ENCODE peak calls at places on chromosomes 1 and 21, in four cellular contexts. One of them, this sample, is unnamed.

GRCh38 chr1:36083635-36084501 is at the start of gene TEKT2:
- DNase-seq in A549: no peak
- DNase-seq in nephron progenitor cell: peak; percentile 86
- DNase-seq in EL: peak; percentile 29
- DNase-seq in this sample: no peak

GRCh38 chr1:247443641-247444040 is 14.3 kb downstream of the OR2B11 start:
- DNase-seq in A549: no peak
- DNase-seq in nephron progenitor cell: no peak
- DNase-seq in EL: no peak
- DNase-seq in this sample: no peak

GRCh38 chr1:161021168-161021958 is 411 bp upstream of the F11R start:
- DNase-seq in A549: peak; percentile 99
- DNase-seq in nephron progenitor cell: peak; percentile 82
- DNase-seq in EL: peak; percentile 58
- DNase-seq in this sample: peak; percentile 39

GRCh38 chr1:39409055-39409816 is 82.2 kb upstream of the BMP8A start:
- DNase-seq in A549: no peak
- DNase-seq in nephron progenitor cell: peak; percentile 60
- DNase-seq in EL: peak; percentile 79
- DNase-seq in this sample: no peak

GRCh38 chr1:109391161-109391556 is 6.6 kb downstream of the SORT1 start:
- DNase-seq in A549: no peak
- DNase-seq in nephron progenitor cell: no peak
- DNase-seq in EL: peak; percentile 37
- DNase-seq in this sample: peak; percentile 32

GRCh38 chr1:153488731-153489130 is 28.3 kb upstream of the S100A7 start:
- DNase-seq in A549: no peak
- DNase-seq in nephron progenitor cell: no peak
- DNase-seq in EL: peak; percentile 78
- DNase-seq in this sample: peak; percentile 83

GRCh38 chr21:45596704-45597318 is 46.7 kb upstream of the PCBP3 start:
- DNase-seq in A549: peak; percentile 74
- DNase-seq in nephron progenitor cell: peak; percentile 86
- DNase-seq in EL: peak; percentile 46
- DNase-seq in this sample: no peak

GRCh38 chr1:56017336-56017735 is 562.0 kb downstream of the PLPP3 start:
- DNase-seq in A549: no peak
- DNase-seq in nephron progenitor cell: no peak
- DNase-seq in EL: no peak
- DNase-seq in this sample: peak; percentile 35

GRCh38 chr1:19942088-19942487 is 18.7 kb upstream of the PLA2G2E start:
- DNase-seq in A549: no peak
- DNase-seq in nephron progenitor cell: no peak
- DNase-seq in EL: no peak
- DNase-seq in this sample: no peak

GRCh38 chr1:119582801-119583200 is 65.3 kb downstream of the ZNF697 start:
- DNase-seq in A549: peak; percentile 8
- DNase-seq in nephron progenitor cell: peak; percentile 49
- DNase-seq in EL: peak; percentile 62
- DNase-seq in this sample: peak; percentile 35

GRCh38 chr1:22288593-22289241 is 145.8 kb upstream of the WNT4 start:
- DNase-seq in A549: no peak
- DNase-seq in nephron progenitor cell: no peak
- DNase-seq in EL: peak; percentile 69
- DNase-seq in this sample: no peak

GRCh38 chr1:57934745-57935144 is 510.9 kb upstream of the DAB1 start:
- DNase-seq in A549: no peak
- DNase-seq in nephron progenitor cell: no peak
- DNase-seq in EL: no peak
- DNase-seq in this sample: no peak

GRCh38 chr1:150258275-150258666 is 697 bp downstream of the CA14 start:
- DNase-seq in A549: no peak
- DNase-seq in nephron progenitor cell: no peak
- DNase-seq in EL: no peak
- DNase-seq in this sample: no peak

GRCh38 chr1:116311756-116312691 is 61.0 kb upstream of the ATP1A1 start:
- DNase-seq in A549: no peak
- DNase-seq in nephron progenitor cell: no peak
- DNase-seq in EL: no peak
- DNase-seq in this sample: no peak

GRCh38 chr21:34202553-34203332 is 129.4 kb downstream of the MRPS6 start:
- DNase-seq in A549: no peak
- DNase-seq in nephron progenitor cell: peak; percentile 68
- DNase-seq in EL: no peak
- DNase-seq in this sample: no peak

GRCh38 chr1:89309828-89310227 is 37.2 kb upstream of the GBP5 start:
- DNase-seq in A549: no peak
- DNase-seq in nephron progenitor cell: no peak
- DNase-seq in EL: no peak
- DNase-seq in this sample: no peak

GRCh38 chr1:219329606-219330005 is 155.9 kb downstream of the LYPLAL1 start:
- DNase-seq in A549: no peak
- DNase-seq in nephron progenitor cell: no peak
- DNase-seq in EL: peak; percentile 76
- DNase-seq in this sample: peak; percentile 89

GRCh38 chr1:213287987-213288386 is 236.9 kb downstream of the RPS6KC1 start:
- DNase-seq in A549: no peak
- DNase-seq in nephron progenitor cell: no peak
- DNase-seq in EL: no peak
- DNase-seq in this sample: no peak

GRCh38 chr21:20315044-20315443 is 683.2 kb upstream of the NCAM2 start:
- DNase-seq in A549: no peak
- DNase-seq in nephron progenitor cell: no peak
- DNase-seq in EL: no peak
- DNase-seq in this sample: no peak

GRCh38 chr1:216119600-216119999 is 303.6 kb downstream of the USH2A start:
- DNase-seq in A549: peak; percentile 2
- DNase-seq in nephron progenitor cell: no peak
- DNase-seq in EL: peak; percentile 37
- DNase-seq in this sample: peak; percentile 23

GRCh38 chr1:11012260-11013159 is at the start of gene TARDBP:
- DNase-seq in A549: peak; percentile 84
- DNase-seq in nephron progenitor cell: peak; percentile 93
- DNase-seq in EL: peak; percentile 88
- DNase-seq in this sample: peak; percentile 78